ENCODE peak calls at places on chromosome 11, in five cellular contexts. E is CD8-positive, alpha-beta memory T cell; S is PC-3; Y is heart left ventricle; C is bronchial epithelial cell. Z is an unnamed sample.

GRCh38 chr11:16309226-16309625 is 47.1 kb downstream of the SOX6 start:
- DNase-seq in E (no peak), S (no peak), Y (no peak), C (no peak), Z (no peak)

GRCh38 chr11:84524422-84525051 is 1102.6 kb downstream of the DLG2 start:
- DNase-seq in E (no peak), S (peak; percentile 57), Y (no peak), C (peak; percentile 16), Z (no peak)

GRCh38 chr11:32116668-32117067 is 25.8 kb downstream of the RCN1 start:
- DNase-seq in E (no peak), S (no peak), Y (no peak), C (no peak), Z (no peak)

GRCh38 chr11:66251811-66252210 is 16.6 kb upstream of the RAB1B start:
- DNase-seq in E (no peak), S (no peak), Y (no peak), C (no peak), Z (no peak)

GRCh38 chr11:62909107-62909894 is 11.9 kb downstream of the CHRM1 start:
- DNase-seq in E (no peak), S (peak; percentile 81), Y (peak; percentile 69), C (peak; percentile 62), Z (no peak)

GRCh38 chr11:11661356-11662040 is 39.7 kb upstream of the GALNT18 start:
- DNase-seq in E (no peak), S (no peak), Y (no peak), C (no peak), Z (no peak)

GRCh38 chr11:120522021-120522420 is 10.5 kb downstream of the GRIK4 start:
- DNase-seq in E (no peak), S (no peak), Y (no peak), C (no peak), Z (no peak)

GRCh38 chr11:77193167-77193566 is 65.1 kb downstream of the MYO7A start:
- DNase-seq in E (no peak), S (no peak), Y (no peak), C (no peak), Z (no peak)

GRCh38 chr11:65786008-65786785 is 666 bp upstream of the OVOL1 start:
- DNase-seq in E (peak; percentile 46), S (no peak), Y (no peak), C (no peak), Z (no peak)

GRCh38 chr11:44661311-44661717 is 65.4 kb upstream of the TSPAN18 start:
- DNase-seq in E (no peak), S (no peak), Y (no peak), C (no peak), Z (no peak)

GRCh38 chr11:1640076-1640946 is 10.7 kb downstream of the KRTAP5-5 start:
- DNase-seq in E (no peak), S (peak; percentile 65), Y (no peak), C (no peak), Z (no peak)

GRCh38 chr11:776459-777287 is 614 bp downstream of the GATD1 start:
- DNase-seq in E (no peak), S (no peak), Y (peak; percentile 32), C (no peak), Z (peak; percentile 21)

GRCh38 chr11:107988397-107989158 is 20.1 kb upstream of the CUL5 start:
- DNase-seq in E (no peak), S (peak; percentile 23), Y (no peak), C (peak; percentile 68), Z (no peak)

DNA sequence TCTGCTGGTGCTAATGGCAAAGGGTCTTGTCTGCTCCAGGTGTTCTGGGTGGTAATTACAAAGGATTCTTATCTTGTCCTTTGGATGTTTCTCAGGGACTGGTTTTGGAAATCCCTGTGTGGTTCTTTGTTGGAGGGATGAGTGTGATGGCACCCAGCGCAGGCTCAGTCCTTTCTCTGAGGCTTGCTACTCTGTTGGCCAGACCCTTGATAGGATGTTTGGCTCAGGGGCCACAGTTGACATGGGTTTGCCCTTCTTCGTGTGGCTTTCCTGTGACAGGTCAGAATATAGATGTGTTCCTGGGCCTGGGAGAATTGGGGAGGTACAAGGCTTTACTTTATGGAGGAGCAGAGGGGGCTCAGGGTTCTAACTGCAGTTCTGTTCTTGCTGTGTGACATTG is 4.0 kb downstream of the ARHGEF17 start:
- DNase-seq in E (no peak), S (no peak), Y (no peak), C (no peak), Z (no peak)
- H3K4me3 ChIP-seq in E (no peak overlapping the region), S (no peak overlapping the region), Y (peak overlapping the region; percentile 78), C (no peak overlapping the region), Z (no peak overlapping the region)

DNA sequence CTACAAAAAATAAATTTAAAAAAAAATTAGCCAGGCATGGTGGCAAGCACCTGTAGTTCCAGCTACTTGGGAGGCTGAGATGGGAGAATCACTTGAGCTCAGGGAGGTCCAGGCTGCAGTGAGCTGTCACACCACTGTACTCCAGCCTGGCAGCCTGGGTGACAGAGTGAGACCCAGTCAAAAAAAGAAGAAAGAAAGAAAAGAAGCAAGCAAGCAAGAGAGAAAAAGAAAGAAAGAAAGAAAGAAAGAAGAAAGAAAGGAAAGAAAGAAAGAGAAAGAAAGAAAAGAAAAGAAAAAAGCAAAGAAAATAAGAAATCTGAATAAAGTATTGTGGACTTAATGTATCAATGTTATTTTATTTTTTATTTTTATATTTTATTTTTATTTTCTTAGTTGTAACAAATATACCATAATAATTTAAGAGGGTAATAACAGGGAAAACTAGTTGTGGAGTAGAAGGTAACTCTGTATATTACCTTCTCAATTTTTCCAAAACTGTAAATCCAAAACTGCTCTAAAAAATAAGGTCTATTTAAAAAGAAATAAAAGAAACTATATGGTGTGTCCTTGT is 1.1 kb upstream of the ZNF215 start:
- DNase-seq in E (no peak), S (no peak), Y (no peak), C (no peak), Z (no peak)
- H3K4me3 ChIP-seq in E (no peak overlapping the region), S (no peak overlapping the region), Y (no peak overlapping the region), C (no peak overlapping the region), Z (no peak overlapping the region)

GRCh38 chr11:75400110-75400865 is 970 bp downstream of the RPS3 start:
- DNase-seq in E (no peak), S (peak; percentile 35), Y (no peak), C (peak; percentile 31), Z (no peak)

GRCh38 chr11:75399344-75400109 is at the start of gene RPS3:
- DNase-seq in E (peak; percentile 92), S (peak; percentile 96), Y (peak; percentile 92), C (peak; percentile 84), Z (peak; percentile 84)

GRCh38 chr11:75402002-75402773 is 2.9 kb downstream of the RPS3 start:
- DNase-seq in E (no peak), S (no peak), Y (no peak), C (no peak), Z (no peak)

GRCh38 chr11:75403037-75403436 is 3.7 kb downstream of the RPS3 start:
- DNase-seq in E (no peak), S (no peak), Y (no peak), C (no peak), Z (no peak)

DNA sequence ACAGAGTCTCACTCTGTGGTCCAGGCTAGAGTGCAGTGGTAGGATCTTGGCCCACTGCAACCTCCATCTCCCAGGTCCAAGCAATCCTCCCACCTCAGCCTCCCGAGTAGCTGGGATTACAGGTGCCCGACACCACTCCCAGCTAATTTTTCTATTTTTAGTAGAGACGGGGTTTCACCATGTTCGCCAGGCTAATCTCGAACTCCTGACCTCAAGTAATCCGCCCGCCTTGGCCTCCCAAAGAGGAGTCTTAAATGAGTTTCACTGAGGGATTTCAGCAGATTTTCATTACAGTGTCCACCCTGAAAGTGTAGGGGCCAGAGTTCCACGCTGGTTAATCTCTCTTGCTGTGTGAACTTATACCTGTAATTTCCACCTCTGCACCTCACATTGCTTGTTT is 412 bp upstream of the RPS3 start:
- DNase-seq in E (no peak), S (no peak), Y (no peak), C (no peak), Z (no peak)
- H3K4me3 ChIP-seq in E (no peak overlapping the region), S (no peak overlapping the region), Y (no peak overlapping the region), C (no peak overlapping the region), Z (no peak overlapping the region)

DNA sequence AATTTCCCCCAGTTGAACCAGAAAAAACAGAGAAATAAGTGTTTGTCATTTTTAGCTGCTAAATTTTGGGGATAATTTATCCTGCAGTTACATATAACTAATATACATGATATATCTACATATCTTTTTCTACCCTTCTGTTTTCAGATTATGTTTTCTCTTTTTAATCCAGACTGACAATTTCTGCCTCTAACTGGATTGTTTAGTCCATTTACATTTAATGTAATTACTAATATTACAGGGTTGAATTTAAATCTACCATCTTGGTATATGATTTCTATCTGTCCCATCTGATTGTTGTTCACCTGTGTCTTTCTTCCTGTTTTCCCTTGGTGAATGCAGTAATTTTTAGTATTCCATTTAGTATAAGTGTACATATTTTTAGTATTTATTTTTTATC is 5.7 kb downstream of the NNMT start:
- DNase-seq in E (no peak), S (no peak), Y (no peak), C (no peak), Z (no peak)
- H3K4me3 ChIP-seq in E (no peak overlapping the region), S (no peak overlapping the region), Y (no peak overlapping the region), C (no peak overlapping the region), Z (no peak overlapping the region)

GRCh38 chr11:93852242-93852641 is 1.8 kb upstream of the VSTM5 start:
- DNase-seq in E (no peak), S (no peak), Y (no peak), C (no peak), Z (no peak)

GRCh38 chr11:93846411-93846810 is 4.0 kb downstream of the VSTM5 start:
- DNase-seq in E (no peak), S (peak; percentile 35), Y (no peak), C (no peak), Z (no peak)

GRCh38 chr11:93850585-93851018 is at the start of gene VSTM5:
- DNase-seq in E (no peak), S (peak; percentile 92), Y (no peak), C (peak; percentile 42), Z (no peak)

GRCh38 chr11:93849201-93849600 is 1.2 kb downstream of the VSTM5 start:
- DNase-seq in E (no peak), S (no peak), Y (no peak), C (no peak), Z (no peak)

GRCh38 chr11:93849751-93850584 is 450 bp downstream of the VSTM5 start:
- DNase-seq in E (no peak), S (peak; percentile 30), Y (no peak), C (no peak), Z (no peak)
- H3K4me3 ChIP-seq in E (no peak overlapping the region), S (peak overlapping the region; percentile 81), Y (peak overlapping the region; percentile 65), C (peak overlapping the region; percentile 40), Z (no peak overlapping the region)

GRCh38 chr11:2791139-2791520 is 91.3 kb upstream of the KCNQ1OT1 start:
- DNase-seq in E (no peak), S (no peak), Y (no peak), C (no peak), Z (no peak)
- H3K4me3 ChIP-seq in E (peak overlapping the region; percentile 43), S (no peak overlapping the region), Y (peak overlapping the region; percentile 58), C (no peak overlapping the region), Z (peak overlapping the region; percentile 55)

GRCh38 chr11:96426356-96427103 is 36.7 kb downstream of the JRKL start:
- DNase-seq in E (no peak), S (peak; percentile 72), Y (no peak), C (peak; percentile 35), Z (no peak)
- H3K4me3 ChIP-seq in E (no peak overlapping the region), S (peak overlapping the region; percentile 53), Y (no peak overlapping the region), C (no peak overlapping the region), Z (no peak overlapping the region)

Z was measured in naive thymus-derived CD4-positive, alpha-beta T cell.